ENCODE peak calls at places on chromosomes 11 and 22, in four cellular contexts. One of them, this sample, is unnamed.
A peak's percentile ranks its signal among the peaks of the same experiment; 100 is the strongest.

GRCh38 chr11:32435152-32435480 is 223 bp downstream of the WT1 start:
- DNase-seq in HepG2: no peak
- DNase-seq in thyroid gland: no peak
- DNase-seq in fibroblast of lung: no peak
- DNase-seq in this sample: no peak

GRCh38 chr11:72223615-72224586 is 666 bp upstream of the INPPL1 start:
- DNase-seq in HepG2: no peak
- DNase-seq in thyroid gland: peak; percentile 73
- DNase-seq in fibroblast of lung: peak; percentile 72
- DNase-seq in this sample: peak; percentile 85

GRCh38 chr11:17519486-17519885 is 24.7 kb downstream of the USH1C start:
- DNase-seq in HepG2: no peak
- DNase-seq in thyroid gland: no peak
- DNase-seq in fibroblast of lung: no peak
- DNase-seq in this sample: no peak

GRCh38 chr22:37485006-37485713 is 1.0 kb downstream of the MFNG start:
- DNase-seq in HepG2: no peak
- DNase-seq in thyroid gland: peak; percentile 14
- DNase-seq in fibroblast of lung: no peak
- DNase-seq in this sample: no peak

GRCh38 chr11:61757213-61757862 is 4.9 kb downstream of the MYRF start:
- DNase-seq in HepG2: no peak
- DNase-seq in thyroid gland: no peak
- DNase-seq in fibroblast of lung: no peak
- DNase-seq in this sample: no peak

GRCh38 chr11:100925935-100926334 is 203.7 kb downstream of the PGR start:
- DNase-seq in HepG2: no peak
- DNase-seq in thyroid gland: no peak
- DNase-seq in fibroblast of lung: peak; percentile 89
- DNase-seq in this sample: no peak

GRCh38 chr11:104991994-104992393 is 23.6 kb upstream of the CASP4 start:
- DNase-seq in HepG2: no peak
- DNase-seq in thyroid gland: no peak
- DNase-seq in fibroblast of lung: no peak
- DNase-seq in this sample: no peak

GRCh38 chr11:2921742-2922493 is 7.3 kb downstream of the PHLDA2 start:
- DNase-seq in HepG2: no peak
- DNase-seq in thyroid gland: no peak
- DNase-seq in fibroblast of lung: no peak
- DNase-seq in this sample: no peak

GRCh38 chr11:6402561-6402981 is 12.3 kb downstream of the SMPD1 start:
- DNase-seq in HepG2: no peak
- DNase-seq in thyroid gland: no peak
- DNase-seq in fibroblast of lung: peak; percentile 27
- DNase-seq in this sample: no peak

GRCh38 chr22:20517422-20517821 is 10.0 kb downstream of the MED15 start:
- DNase-seq in HepG2: no peak
- DNase-seq in thyroid gland: no peak
- DNase-seq in fibroblast of lung: no peak
- DNase-seq in this sample: no peak

GRCh38 chr11:118056806-118057205 is 20.1 kb upstream of the TMPRSS4 start:
- DNase-seq in HepG2: no peak
- DNase-seq in thyroid gland: no peak
- DNase-seq in fibroblast of lung: no peak
- DNase-seq in this sample: no peak

GRCh38 chr11:12188548-12189317 is 78.3 kb downstream of the MICAL2 start:
- DNase-seq in HepG2: no peak
- DNase-seq in thyroid gland: no peak
- DNase-seq in fibroblast of lung: no peak
- DNase-seq in this sample: no peak

GRCh38 chr11:67301951-67302516 is 1.3 kb upstream of the SSH3 start:
- DNase-seq in HepG2: no peak
- DNase-seq in thyroid gland: peak; percentile 88
- DNase-seq in fibroblast of lung: peak; percentile 32
- DNase-seq in this sample: peak; percentile 83

GRCh38 chr11:68397256-68397655 is 63.3 kb upstream of the PPP6R3 start:
- DNase-seq in HepG2: no peak
- DNase-seq in thyroid gland: no peak
- DNase-seq in fibroblast of lung: no peak
- DNase-seq in this sample: no peak

GRCh38 chr11:57601297-57601696 is 3.8 kb downstream of the SERPING1 start:
- DNase-seq in HepG2: no peak
- DNase-seq in thyroid gland: no peak
- DNase-seq in fibroblast of lung: no peak
- DNase-seq in this sample: no peak

GRCh38 chr11:29282088-29282487 is 734.7 kb downstream of the KCNA4 start:
- DNase-seq in HepG2: peak; percentile 69
- DNase-seq in thyroid gland: peak; percentile 3
- DNase-seq in fibroblast of lung: peak; percentile 98
- DNase-seq in this sample: peak; percentile 50

GRCh38 chr11:129192150-129192549 is at the start of gene ARHGAP32:
- DNase-seq in HepG2: no peak
- DNase-seq in thyroid gland: peak; percentile 18
- DNase-seq in fibroblast of lung: no peak
- DNase-seq in this sample: no peak

GRCh38 chr11:129191649-129192048 is 476 bp downstream of the ARHGAP32 start:
- DNase-seq in HepG2: no peak
- DNase-seq in thyroid gland: no peak
- DNase-seq in fibroblast of lung: no peak
- DNase-seq in this sample: no peak

GRCh38 chr11:129184581-129184980 is 7.5 kb downstream of the ARHGAP32 start:
- DNase-seq in HepG2: no peak
- DNase-seq in thyroid gland: no peak
- DNase-seq in fibroblast of lung: no peak
- DNase-seq in this sample: no peak

GRCh38 chr11:129189646-129190045 is 2.5 kb downstream of the ARHGAP32 start:
- DNase-seq in HepG2: no peak
- DNase-seq in thyroid gland: no peak
- DNase-seq in fibroblast of lung: no peak
- DNase-seq in this sample: no peak

GRCh38 chr11:129190087-129190486 is 2.0 kb downstream of the ARHGAP32 start:
- DNase-seq in HepG2: no peak
- DNase-seq in thyroid gland: no peak
- DNase-seq in fibroblast of lung: no peak
- DNase-seq in this sample: no peak
- H3K4me3 ChIP-seq in HepG2: no peak overlapping the region
- H3K4me3 ChIP-seq in thyroid gland: no peak overlapping the region
- H3K4me3 ChIP-seq in fibroblast of lung: no peak overlapping the region
- H3K4me3 ChIP-seq in this sample: no peak overlapping the region

DNA sequence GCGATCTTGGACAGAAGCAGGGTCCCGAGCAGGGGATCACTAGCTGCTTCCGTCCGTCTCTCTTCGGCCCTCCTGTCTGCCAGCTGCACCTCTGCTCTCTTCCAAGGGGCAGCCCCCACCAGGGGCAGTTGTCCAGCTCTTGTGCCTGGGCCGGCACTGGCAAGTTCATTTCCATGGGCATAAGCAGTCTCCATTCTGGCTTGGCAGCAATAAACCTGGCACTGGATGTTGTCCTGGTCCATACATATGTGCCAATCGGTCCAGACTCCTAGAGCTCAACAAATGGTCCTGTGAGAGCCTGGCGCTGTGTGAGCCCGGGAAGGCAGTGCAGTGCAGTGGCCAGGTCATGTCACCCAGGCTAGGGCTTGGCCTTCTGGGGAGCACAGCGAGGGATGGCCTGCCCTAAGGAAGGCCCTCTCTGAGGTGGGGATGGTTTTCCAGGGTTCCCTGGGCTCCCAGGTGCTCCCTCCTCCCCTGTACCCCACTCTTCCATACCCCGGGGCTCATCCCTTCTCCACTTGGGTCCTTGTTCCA is 60.4 kb downstream of the RPS6KA4 start:
- DNase-seq in HepG2: no peak
- DNase-seq in thyroid gland: no peak
- DNase-seq in fibroblast of lung: no peak
- DNase-seq in this sample: no peak
- H3K4me1 ChIP-seq in HepG2: no peaks in the 10 kb centered on the region
- H3K4me1 ChIP-seq in thyroid gland: no peaks in the 10 kb centered on the region
- H3K4me1 ChIP-seq in fibroblast of lung: no peaks in the 10 kb centered on the region
- H3K4me1 ChIP-seq in this sample: no peaks in the 10 kb centered on the region

GRCh38 chr11:96317576-96317975 is 25.4 kb downstream of the MAML2 start:
- DNase-seq in HepG2: no peak
- DNase-seq in thyroid gland: no peak
- DNase-seq in fibroblast of lung: no peak
- DNase-seq in this sample: no peak

GRCh38 chr11:96313163-96313562 is 29.8 kb downstream of the MAML2 start:
- DNase-seq in HepG2: no peak
- DNase-seq in thyroid gland: peak; percentile 90
- DNase-seq in fibroblast of lung: no peak
- DNase-seq in this sample: no peak

GRCh38 chr11:96314326-96315050 is 28.5 kb downstream of the MAML2 start:
- DNase-seq in HepG2: no peak
- DNase-seq in thyroid gland: peak; percentile 21
- DNase-seq in fibroblast of lung: peak; percentile 92
- DNase-seq in this sample: no peak

GRCh38 chr11:96316869-96317268 is 26.1 kb downstream of the MAML2 start:
- DNase-seq in HepG2: no peak
- DNase-seq in thyroid gland: no peak
- DNase-seq in fibroblast of lung: no peak
- DNase-seq in this sample: no peak

DNA sequence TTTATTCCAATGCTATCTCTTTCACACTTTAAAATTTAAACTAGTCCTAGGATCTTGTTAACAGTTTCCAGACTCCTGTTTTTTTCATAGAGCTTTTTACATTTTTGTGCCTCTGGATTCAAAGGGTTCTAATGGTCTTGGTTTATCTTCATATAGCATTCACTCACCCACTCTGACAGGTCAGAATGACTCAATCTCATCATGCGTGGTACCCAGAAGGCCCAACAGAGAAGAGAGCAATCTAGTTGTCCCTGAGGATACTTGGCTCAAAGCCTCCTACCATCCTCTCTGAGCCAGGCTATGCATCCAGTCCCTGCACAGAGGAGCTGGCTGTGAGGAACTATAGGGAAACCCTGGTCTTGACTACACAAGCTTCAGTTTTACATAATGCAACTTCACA is 27.5 kb downstream of the MAML2 start:
- DNase-seq in HepG2: no peak
- DNase-seq in thyroid gland: no peak
- DNase-seq in fibroblast of lung: no peak
- DNase-seq in this sample: no peak
- H3K4me3 ChIP-seq in HepG2: no peak overlapping the region
- H3K4me3 ChIP-seq in thyroid gland: no peak overlapping the region
- H3K4me3 ChIP-seq in fibroblast of lung: no peak overlapping the region
- H3K4me3 ChIP-seq in this sample: no peak overlapping the region

DNA sequence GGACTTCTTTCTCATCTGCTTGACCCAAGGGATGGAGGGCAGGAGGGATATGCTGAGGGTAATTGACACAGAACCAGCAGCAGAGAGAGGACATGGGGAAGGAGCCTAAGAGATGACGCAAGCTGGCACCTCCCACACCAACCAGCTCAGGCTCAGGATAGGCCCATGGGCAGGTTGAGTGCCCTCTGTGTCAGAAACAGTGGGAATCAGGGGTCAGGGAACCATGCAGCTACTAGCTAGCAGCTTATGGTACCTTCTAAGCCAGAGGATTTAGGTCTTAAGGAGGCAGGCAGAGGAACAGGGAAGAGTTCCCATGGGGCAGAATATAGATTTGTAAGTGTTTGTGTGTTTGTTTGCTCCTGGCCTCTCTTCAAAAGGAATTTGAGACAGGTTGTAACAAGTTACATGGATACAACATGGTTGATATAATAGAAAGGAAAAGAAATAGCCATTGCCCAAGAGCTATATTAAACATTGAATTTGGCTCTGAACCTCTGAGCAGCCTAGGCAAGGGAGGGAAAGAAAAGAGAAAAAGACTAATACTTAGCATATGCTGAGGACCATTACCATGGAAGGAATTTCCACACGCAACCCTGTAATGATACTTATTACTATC is 39.9 kb upstream of the NAV2 start:
- DNase-seq in HepG2: no peak
- DNase-seq in thyroid gland: no peak
- DNase-seq in fibroblast of lung: no peak
- DNase-seq in this sample: no peak
- H3K4me1 ChIP-seq in HepG2: no peaks in the 10 kb centered on the region
- H3K4me1 ChIP-seq in thyroid gland: peaks cover 79% of the 10 kb centered on the region
- H3K4me1 ChIP-seq in fibroblast of lung: peaks cover 12% of the 10 kb centered on the region
- H3K4me1 ChIP-seq in this sample: peaks cover 14% of the 10 kb centered on the region

DNA sequence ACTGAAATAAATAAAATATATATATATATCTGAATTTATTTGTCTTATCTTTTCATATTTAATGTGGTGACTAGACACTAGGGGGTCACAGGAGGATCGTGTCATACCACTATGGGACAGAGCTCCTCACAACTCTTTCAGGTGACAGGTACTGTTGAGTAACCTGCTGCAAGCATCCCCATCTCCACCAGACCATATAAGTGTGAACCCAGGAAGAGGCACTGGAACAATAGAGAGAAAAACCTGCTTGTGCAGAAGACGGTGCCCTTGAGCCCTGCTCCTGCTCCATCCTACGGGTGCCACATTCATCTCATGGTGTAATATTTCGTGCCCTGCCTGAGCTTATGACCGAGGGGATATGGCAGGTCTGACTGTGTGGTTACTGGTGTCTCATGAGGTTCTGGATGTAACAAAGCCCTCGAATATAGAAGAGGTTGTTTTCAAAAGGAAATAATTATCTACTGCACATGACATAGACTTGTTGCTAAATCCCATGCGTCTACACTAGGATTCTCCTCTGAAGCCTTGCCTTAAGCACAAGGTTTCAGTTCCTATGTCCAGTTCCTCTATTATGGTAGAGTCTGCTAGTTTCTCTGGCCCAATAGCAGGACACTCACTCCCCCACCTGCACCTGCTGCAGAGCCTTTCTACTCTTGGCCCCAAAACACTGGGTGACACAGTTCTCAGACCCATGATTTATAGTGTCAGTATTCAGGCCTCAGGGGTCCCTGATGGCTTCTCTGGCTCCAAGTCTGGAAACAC is 70.4 kb downstream of the GGTLC2 start:
- DNase-seq in HepG2: no peak
- DNase-seq in thyroid gland: no peak
- DNase-seq in fibroblast of lung: no peak
- DNase-seq in this sample: no peak
- H3K4me3 ChIP-seq in HepG2: no peak overlapping the region
- H3K4me3 ChIP-seq in thyroid gland: no peak overlapping the region
- H3K4me3 ChIP-seq in fibroblast of lung: no peak overlapping the region
- H3K4me3 ChIP-seq in this sample: no peak overlapping the region

GRCh38 chr11:114079406-114080072 is 20.0 kb downstream of the ZBTB16 start:
- DNase-seq in HepG2: no peak
- DNase-seq in thyroid gland: peak; percentile 31
- DNase-seq in fibroblast of lung: no peak
- DNase-seq in this sample: no peak
- H3K4me1 ChIP-seq in HepG2: peaks cover 61% of the 10 kb centered on the region
- H3K4me1 ChIP-seq in thyroid gland: peaks cover 98% of the 10 kb centered on the region
- H3K4me1 ChIP-seq in fibroblast of lung: no peaks in the 10 kb centered on the region
- H3K4me1 ChIP-seq in this sample: peaks cover 90% of the 10 kb centered on the region

GRCh38 chr11:70201876-70202861 is 927 bp upstream of the FADD start:
- DNase-seq in HepG2: no peak
- DNase-seq in thyroid gland: no peak
- DNase-seq in fibroblast of lung: peak; percentile 25
- DNase-seq in this sample: no peak
- H3K4me3 ChIP-seq in HepG2: peak overlapping the region; percentile 84
- H3K4me3 ChIP-seq in thyroid gland: no peak overlapping the region
- H3K4me3 ChIP-seq in fibroblast of lung: peak overlapping the region; percentile 98
- H3K4me3 ChIP-seq in this sample: peak overlapping the region; percentile 49

GRCh38 chr11:90168571-90168970 is 34.1 kb downstream of the NAALAD2 start:
- DNase-seq in HepG2: no peak
- DNase-seq in thyroid gland: no peak
- DNase-seq in fibroblast of lung: no peak
- DNase-seq in this sample: no peak
- H3K4me1 ChIP-seq in HepG2: peaks cover 13% of the 10 kb centered on the region
- H3K4me1 ChIP-seq in thyroid gland: no peaks in the 10 kb centered on the region
- H3K4me1 ChIP-seq in fibroblast of lung: no peaks in the 10 kb centered on the region
- H3K4me1 ChIP-seq in this sample: no peaks in the 10 kb centered on the region

This sample was measured in hepatocyte.